ENCODE peak calls at places on chromosomes 16 and 17, in five cellular contexts. One of them, this sample, is unnamed.

GRCh38 chr16:5072334-5073278 is 963 bp downstream of the ALG1 start:
- DNase-seq in body of pancreas: no peak
- DNase-seq in Peyer's patch: no peak
- DNase-seq in gastrocnemius medialis: no peak
- DNase-seq in IMR-90: no peak
- DNase-seq in this sample: peak; percentile 43

GRCh38 chr16:90034504-90034903 is 15.2 kb upstream of the DBNDD1 start:
- DNase-seq in body of pancreas: no peak
- DNase-seq in Peyer's patch: no peak
- DNase-seq in gastrocnemius medialis: no peak
- DNase-seq in IMR-90: no peak
- DNase-seq in this sample: no peak

GRCh38 chr16:81994485-81994884 is 16.8 kb downstream of the SDR42E1 start:
- DNase-seq in body of pancreas: no peak
- DNase-seq in Peyer's patch: no peak
- DNase-seq in gastrocnemius medialis: no peak
- DNase-seq in IMR-90: no peak
- DNase-seq in this sample: no peak

GRCh38 chr16:2904100-2904921 is 7.4 kb upstream of the FLYWCH1 start:
- DNase-seq in body of pancreas: peak; percentile 86
- DNase-seq in Peyer's patch: peak; percentile 90
- DNase-seq in gastrocnemius medialis: peak; percentile 78
- DNase-seq in IMR-90: peak; percentile 77
- DNase-seq in this sample: peak; percentile 96

GRCh38 chr16:80671281-80671849 is 130.6 kb downstream of the DYNLRB2 start:
- DNase-seq in body of pancreas: no peak
- DNase-seq in Peyer's patch: no peak
- DNase-seq in gastrocnemius medialis: no peak
- DNase-seq in IMR-90: no peak
- DNase-seq in this sample: no peak

GRCh38 chr16:17296412-17296811 is 174.3 kb downstream of the XYLT1 start:
- DNase-seq in body of pancreas: no peak
- DNase-seq in Peyer's patch: no peak
- DNase-seq in gastrocnemius medialis: peak; percentile 43
- DNase-seq in IMR-90: no peak
- DNase-seq in this sample: no peak

GRCh38 chr17:80166446-80166845 is 3.4 kb upstream of the CARD14 start:
- DNase-seq in body of pancreas: no peak
- DNase-seq in Peyer's patch: no peak
- DNase-seq in gastrocnemius medialis: no peak
- DNase-seq in IMR-90: no peak
- DNase-seq in this sample: no peak

GRCh38 chr17:57408064-57408811 is 151.9 kb downstream of the MSI2 start:
- DNase-seq in body of pancreas: no peak
- DNase-seq in Peyer's patch: no peak
- DNase-seq in gastrocnemius medialis: no peak
- DNase-seq in IMR-90: no peak
- DNase-seq in this sample: no peak

GRCh38 chr17:62111562-62112180 is 46.6 kb upstream of the MED13 start:
- DNase-seq in body of pancreas: no peak
- DNase-seq in Peyer's patch: no peak
- DNase-seq in gastrocnemius medialis: no peak
- DNase-seq in IMR-90: no peak
- DNase-seq in this sample: no peak

GRCh38 chr16:1430759-1431496 is at the start of gene PERCC1:
- DNase-seq in body of pancreas: no peak
- DNase-seq in Peyer's patch: no peak
- DNase-seq in gastrocnemius medialis: no peak
- DNase-seq in IMR-90: no peak
- DNase-seq in this sample: no peak

GRCh38 chr16:48462146-48462740 is 77.0 kb upstream of the SIAH1 start:
- DNase-seq in body of pancreas: no peak
- DNase-seq in Peyer's patch: no peak
- DNase-seq in gastrocnemius medialis: no peak
- DNase-seq in IMR-90: no peak
- DNase-seq in this sample: no peak

GRCh38 chr17:35238817-35239216 is 4.1 kb upstream of the SLFN5 start:
- DNase-seq in body of pancreas: no peak
- DNase-seq in Peyer's patch: no peak
- DNase-seq in gastrocnemius medialis: no peak
- DNase-seq in IMR-90: peak; percentile 78
- DNase-seq in this sample: no peak

GRCh38 chr16:75108792-75109731 is 7.5 kb downstream of the LDHD start:
- DNase-seq in body of pancreas: peak; percentile 93
- DNase-seq in Peyer's patch: peak; percentile 90
- DNase-seq in gastrocnemius medialis: peak; percentile 95
- DNase-seq in IMR-90: peak; percentile 96
- DNase-seq in this sample: peak; percentile 87

GRCh38 chr16:66483689-66484452 is 56.8 kb downstream of the BEAN1 start:
- DNase-seq in body of pancreas: peak; percentile 73
- DNase-seq in Peyer's patch: peak; percentile 85
- DNase-seq in gastrocnemius medialis: peak; percentile 56
- DNase-seq in IMR-90: peak; percentile 63
- DNase-seq in this sample: peak; percentile 96

GRCh38 chr17:33459078-33459940 is 166.2 kb upstream of the ASIC2 start:
- DNase-seq in body of pancreas: no peak
- DNase-seq in Peyer's patch: no peak
- DNase-seq in gastrocnemius medialis: no peak
- DNase-seq in IMR-90: no peak
- DNase-seq in this sample: no peak

GRCh38 chr17:57121308-57122042 is 36.4 kb downstream of the AKAP1 start:
- DNase-seq in body of pancreas: peak; percentile 55
- DNase-seq in Peyer's patch: no peak
- DNase-seq in gastrocnemius medialis: no peak
- DNase-seq in IMR-90: peak; percentile 36
- DNase-seq in this sample: no peak

GRCh38 chr16:50761276-50761675 is 19.4 kb downstream of the CYLD start:
- DNase-seq in body of pancreas: no peak
- DNase-seq in Peyer's patch: no peak
- DNase-seq in gastrocnemius medialis: no peak
- DNase-seq in IMR-90: no peak
- DNase-seq in this sample: no peak

GRCh38 chr17:38705523-38705802 is 390 bp downstream of the MLLT6 start:
- DNase-seq in body of pancreas: no peak
- DNase-seq in Peyer's patch: no peak
- DNase-seq in gastrocnemius medialis: no peak
- DNase-seq in IMR-90: no peak
- DNase-seq in this sample: no peak
- H3K4me1 ChIP-seq in body of pancreas: peaks cover 36% of the 10 kb centered on the region
- H3K4me1 ChIP-seq in Peyer's patch: peaks cover 32% of the 10 kb centered on the region
- H3K4me1 ChIP-seq in gastrocnemius medialis: peaks cover 44% of the 10 kb centered on the region
- H3K4me1 ChIP-seq in IMR-90: peaks cover 17% of the 10 kb centered on the region
- H3K4me1 ChIP-seq in this sample: peaks cover 48% of the 10 kb centered on the region

GRCh38 chr17:30314474-30314873 is 19.4 kb downstream of the TMIGD1 start:
- DNase-seq in body of pancreas: no peak
- DNase-seq in Peyer's patch: no peak
- DNase-seq in gastrocnemius medialis: no peak
- DNase-seq in IMR-90: no peak
- DNase-seq in this sample: no peak
- H3K4me1 ChIP-seq in body of pancreas: no peaks in the 10 kb centered on the region
- H3K4me1 ChIP-seq in Peyer's patch: peaks cover 20% of the 10 kb centered on the region
- H3K4me1 ChIP-seq in gastrocnemius medialis: no peaks in the 10 kb centered on the region
- H3K4me1 ChIP-seq in IMR-90: peaks cover 2% of the 10 kb centered on the region
- H3K4me1 ChIP-seq in this sample: no peaks in the 10 kb centered on the region

GRCh38 chr17:5580367-5580766 is 3.9 kb downstream of the NLRP1 start:
- DNase-seq in body of pancreas: no peak
- DNase-seq in Peyer's patch: no peak
- DNase-seq in gastrocnemius medialis: no peak
- DNase-seq in IMR-90: peak; percentile 35
- DNase-seq in this sample: no peak
- H3K4me1 ChIP-seq in body of pancreas: no peaks in the 10 kb centered on the region
- H3K4me1 ChIP-seq in Peyer's patch: peaks cover 20% of the 10 kb centered on the region
- H3K4me1 ChIP-seq in gastrocnemius medialis: peaks cover 7% of the 10 kb centered on the region
- H3K4me1 ChIP-seq in IMR-90: peaks cover 17% of the 10 kb centered on the region
- H3K4me1 ChIP-seq in this sample: peaks cover 16% of the 10 kb centered on the region

GRCh38 chr17:37648555-37648954 is 5.3 kb upstream of the DDX52 start:
- DNase-seq in body of pancreas: no peak
- DNase-seq in Peyer's patch: no peak
- DNase-seq in gastrocnemius medialis: no peak
- DNase-seq in IMR-90: peak; percentile 87
- DNase-seq in this sample: no peak
- H3K4me1 ChIP-seq in body of pancreas: peaks cover 13% of the 10 kb centered on the region
- H3K4me1 ChIP-seq in Peyer's patch: peaks cover 4% of the 10 kb centered on the region
- H3K4me1 ChIP-seq in gastrocnemius medialis: no peaks in the 10 kb centered on the region
- H3K4me1 ChIP-seq in IMR-90: peaks cover 9% of the 10 kb centered on the region
- H3K4me1 ChIP-seq in this sample: no peaks in the 10 kb centered on the region

DNA sequence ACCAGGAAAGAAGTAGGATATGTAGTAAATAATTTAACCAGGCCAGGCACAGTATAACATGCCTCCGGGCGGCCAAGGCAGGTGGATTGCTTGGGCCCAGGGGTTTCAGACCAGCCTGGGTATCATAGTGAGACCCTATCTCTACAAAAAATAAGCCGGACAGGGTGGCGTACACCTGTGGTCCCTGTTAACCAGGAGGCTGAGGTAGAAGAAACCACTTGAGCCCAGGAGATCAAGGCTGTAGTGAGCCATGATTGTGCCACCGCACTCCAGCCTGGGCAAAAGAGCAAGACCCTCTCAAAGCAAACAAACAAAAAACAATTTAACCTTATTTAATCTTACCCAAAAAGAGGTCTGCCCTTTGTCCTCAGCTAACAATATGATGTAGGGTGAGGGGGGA is 3.5 kb downstream of the ZDHHC7 start:
- DNase-seq in body of pancreas: no peak
- DNase-seq in Peyer's patch: no peak
- DNase-seq in gastrocnemius medialis: no peak
- DNase-seq in IMR-90: no peak
- DNase-seq in this sample: no peak
- H3K4me1 ChIP-seq in body of pancreas: peaks cover 75% of the 10 kb centered on the region
- H3K4me1 ChIP-seq in Peyer's patch: peaks cover 69% of the 10 kb centered on the region
- H3K4me1 ChIP-seq in gastrocnemius medialis: peaks cover 82% of the 10 kb centered on the region
- H3K4me1 ChIP-seq in IMR-90: peaks cover 30% of the 10 kb centered on the region
- H3K4me1 ChIP-seq in this sample: peaks cover 90% of the 10 kb centered on the region

GRCh38 chr17:17403899-17404576 is 72.8 kb upstream of the MED9 start:
- DNase-seq in body of pancreas: no peak
- DNase-seq in Peyer's patch: peak; percentile 86
- DNase-seq in gastrocnemius medialis: no peak
- DNase-seq in IMR-90: no peak
- DNase-seq in this sample: peak; percentile 93

GRCh38 chr17:17411692-17412091 is 65.1 kb upstream of the MED9 start:
- DNase-seq in body of pancreas: no peak
- DNase-seq in Peyer's patch: no peak
- DNase-seq in gastrocnemius medialis: no peak
- DNase-seq in IMR-90: no peak
- DNase-seq in this sample: no peak

GRCh38 chr17:17412331-17412730 is 64.5 kb upstream of the MED9 start:
- DNase-seq in body of pancreas: no peak
- DNase-seq in Peyer's patch: no peak
- DNase-seq in gastrocnemius medialis: no peak
- DNase-seq in IMR-90: peak; percentile 82
- DNase-seq in this sample: no peak

GRCh38 chr17:17406225-17406624 is 70.6 kb upstream of the MED9 start:
- DNase-seq in body of pancreas: no peak
- DNase-seq in Peyer's patch: no peak
- DNase-seq in gastrocnemius medialis: peak; percentile 72
- DNase-seq in IMR-90: no peak
- DNase-seq in this sample: no peak

DNA sequence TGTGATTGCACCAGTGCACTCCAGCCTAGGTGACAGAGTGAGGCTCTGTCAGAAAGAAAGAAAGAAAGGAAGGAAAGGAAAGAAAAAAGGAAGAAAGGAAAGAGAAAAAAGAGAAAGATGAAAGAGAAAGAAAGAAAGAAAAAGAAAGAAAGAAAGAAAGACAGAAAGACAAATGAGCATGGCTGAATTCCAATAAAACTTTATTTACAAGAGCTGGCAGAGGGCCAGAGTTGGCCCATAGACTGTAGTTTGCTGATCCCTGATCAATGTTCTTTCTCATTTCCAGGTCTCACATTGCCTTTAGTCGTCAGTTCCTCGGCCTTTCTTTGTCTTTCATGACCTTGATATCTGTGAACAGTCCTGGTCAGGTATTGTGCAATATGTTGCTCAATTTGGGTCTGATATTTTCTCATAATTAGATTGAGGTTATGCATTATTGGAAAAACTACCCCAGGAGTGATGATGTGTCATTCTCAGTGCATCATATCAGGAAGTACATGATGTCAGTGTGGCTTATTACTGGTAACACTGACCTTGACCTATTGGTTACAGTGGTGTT is 68.5 kb upstream of the MED9 start:
- DNase-seq in body of pancreas: no peak
- DNase-seq in Peyer's patch: no peak
- DNase-seq in gastrocnemius medialis: no peak
- DNase-seq in IMR-90: peak; percentile 61
- DNase-seq in this sample: no peak
- H3K4me1 ChIP-seq in body of pancreas: peaks cover 13% of the 10 kb centered on the region
- H3K4me1 ChIP-seq in Peyer's patch: peaks cover 7% of the 10 kb centered on the region
- H3K4me1 ChIP-seq in gastrocnemius medialis: no peaks in the 10 kb centered on the region
- H3K4me1 ChIP-seq in IMR-90: peaks cover 5% of the 10 kb centered on the region
- H3K4me1 ChIP-seq in this sample: peaks cover 9% of the 10 kb centered on the region

DNA sequence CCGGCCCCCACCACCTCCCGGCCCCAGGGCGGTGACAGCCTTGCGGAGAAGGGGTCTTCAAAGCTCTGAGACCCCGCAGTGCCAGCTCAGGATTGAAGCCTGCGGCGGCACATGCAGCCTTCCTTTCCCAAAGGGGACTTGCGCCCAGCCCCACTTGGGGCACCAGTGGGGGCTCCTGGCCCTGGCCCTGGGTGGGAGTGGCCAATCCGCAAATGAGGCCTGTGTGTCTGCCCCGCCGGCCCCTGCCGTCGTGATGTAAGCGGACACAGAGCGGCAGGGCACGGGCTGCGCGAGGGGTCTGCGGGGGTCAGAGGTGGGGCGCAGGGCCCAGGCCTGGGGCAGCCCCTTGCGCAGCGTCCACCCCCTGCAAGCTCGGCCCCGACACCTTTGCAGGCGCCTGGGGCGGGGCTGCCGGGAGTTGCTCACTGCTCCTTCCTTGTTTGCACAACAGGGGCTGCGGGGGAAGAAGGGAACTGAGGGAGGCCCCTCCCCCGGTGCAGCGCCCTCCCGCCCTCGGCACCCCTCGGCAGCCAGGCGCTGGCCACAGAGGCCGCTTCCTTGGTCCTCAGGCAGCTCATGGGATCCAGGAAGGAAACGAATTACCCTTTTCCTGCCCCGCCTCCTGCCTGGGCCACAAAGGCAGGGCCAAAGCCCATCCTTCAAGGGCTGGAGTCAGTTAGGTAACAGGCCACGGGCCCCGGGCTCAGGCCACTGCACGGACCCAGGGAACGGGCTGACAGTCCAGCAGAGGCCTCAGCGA is 2.9 kb downstream of the SLC16A3 start:
- DNase-seq in body of pancreas: no peak
- DNase-seq in Peyer's patch: peak; percentile 87
- DNase-seq in gastrocnemius medialis: peak; percentile 81
- DNase-seq in IMR-90: peak; percentile 40
- DNase-seq in this sample: peak; percentile 96
- H3K4me1 ChIP-seq in body of pancreas: peaks cover 41% of the 10 kb centered on the region
- H3K4me1 ChIP-seq in Peyer's patch: peaks cover 74% of the 10 kb centered on the region
- H3K4me1 ChIP-seq in gastrocnemius medialis: peaks cover 70% of the 10 kb centered on the region
- H3K4me1 ChIP-seq in IMR-90: peaks cover 43% of the 10 kb centered on the region
- H3K4me1 ChIP-seq in this sample: peaks cover 32% of the 10 kb centered on the region